ENCODE peak calls at places on chromosomes 3 and 15, in nine cellular contexts. E is breast epithelium, C is choroid plexus epithelial cell, O is PC-3, G is astrocyte of the spinal cord, F is HFF-Myc, S is AG10803, Z is Panc1, W is mammary epithelial cell. T is an unnamed sample.
A peak's percentile ranks its signal among the peaks of the same experiment; 100 is the strongest.

GRCh38 chr3:120780977-120781376 is 38.4 kb downstream of the GTF2E1 start:
- DNase-seq in E (no peak), S (peak; percentile 39), O (peak; percentile 95), F (peak; percentile 31), W (no peak), G (peak; percentile 90), Z (peak; percentile 77), C (peak; percentile 75), T (peak; percentile 80)

GRCh38 chr3:61806810-61807209 is 245.4 kb downstream of the PTPRG start:
- DNase-seq in S (no peak), C (no peak), F (no peak), E (no peak), Z (no peak), G (no peak), O (no peak), W (no peak), T (no peak)

GRCh38 chr3:184419171-184419570 is 39.3 kb downstream of the CHRD start:
- DNase-seq in C (no peak), Z (no peak), O (no peak), E (no peak), S (peak; percentile 11), G (no peak), F (no peak), W (no peak), T (no peak)

GRCh38 chr3:81861593-81861992 is 100.1 kb upstream of the GBE1 start:
- DNase-seq in O (no peak), E (no peak), C (no peak), S (no peak), Z (no peak), G (no peak), W (no peak), F (no peak), T (no peak)

GRCh38 chr3:96657710-96658109 is 156.7 kb upstream of the EPHA6 start:
- DNase-seq in S (no peak), C (no peak), O (no peak), Z (no peak), G (no peak), E (no peak), F (no peak), W (no peak), T (no peak)

GRCh38 chr3:17160597-17160996 is 275.8 kb downstream of the PLCL2 start:
- DNase-seq in G (no peak), W (no peak), C (no peak), F (no peak), E (no peak), O (no peak), S (no peak), Z (no peak), T (no peak)

GRCh38 chr15:69338535-69339213 is 40.0 kb downstream of the PAQR5 start:
- DNase-seq in C (no peak), G (no peak), W (peak; percentile 35), E (no peak), O (peak; percentile 72), S (no peak), Z (no peak), F (no peak), T (peak; percentile 41)

GRCh38 chr3:71816141-71816540 is 31.2 kb upstream of the PROK2 start:
- DNase-seq in Z (no peak), S (no peak), G (no peak), C (no peak), E (peak; percentile 38), W (peak; percentile 72), F (no peak), O (no peak), T (no peak)

GRCh38 chr3:6861989-6862879 is 1.3 kb downstream of the GRM7 start:
- DNase-seq in S (no peak), F (no peak), W (no peak), C (no peak), E (no peak), O (no peak), Z (no peak), G (no peak), T (no peak)

GRCh38 chr15:69573815-69574472 is 121.3 kb downstream of the RPLP1 start:
- DNase-seq in W (no peak), G (peak; percentile 29), S (no peak), O (peak; percentile 32), Z (no peak), C (peak; percentile 74), E (no peak), F (no peak), T (peak; percentile 23)

GRCh38 chr15:25849431-25849921 is 13.7 kb downstream of the ATP10A start:
- DNase-seq in E (peak; percentile 29), F (peak; percentile 55), C (peak; percentile 29), W (no peak), G (peak; percentile 87), S (peak; percentile 94), O (peak; percentile 24), Z (no peak), T (peak; percentile 85)

GRCh38 chr3:170256597-170256996 is 34.4 kb downstream of the PRKCI start:
- DNase-seq in C (no peak), Z (no peak), O (no peak), G (no peak), E (no peak), W (no peak), S (no peak), F (no peak), T (no peak)

GRCh38 chr15:72902245-72902928 is 118.8 kb upstream of the ADPGK start:
- DNase-seq in G (peak; percentile 75), S (peak; percentile 88), O (no peak), F (no peak), W (no peak), E (peak; percentile 20), C (peak; percentile 34), Z (no peak), T (peak; percentile 91)

GRCh38 chr3:16136042-16136441 is 38.4 kb upstream of the GALNT15 start:
- DNase-seq in F (no peak), G (peak; percentile 77), E (peak; percentile 57), C (peak; percentile 81), S (peak; percentile 94), Z (no peak), O (no peak), W (no peak), T (peak; percentile 71)

GRCh38 chr3:119508172-119508845 is 10.0 kb downstream of the TIMMDC1 start:
- DNase-seq in S (no peak), W (peak; percentile 6), G (no peak), F (no peak), C (no peak), Z (no peak), O (no peak), E (no peak), T (no peak)

DNA sequence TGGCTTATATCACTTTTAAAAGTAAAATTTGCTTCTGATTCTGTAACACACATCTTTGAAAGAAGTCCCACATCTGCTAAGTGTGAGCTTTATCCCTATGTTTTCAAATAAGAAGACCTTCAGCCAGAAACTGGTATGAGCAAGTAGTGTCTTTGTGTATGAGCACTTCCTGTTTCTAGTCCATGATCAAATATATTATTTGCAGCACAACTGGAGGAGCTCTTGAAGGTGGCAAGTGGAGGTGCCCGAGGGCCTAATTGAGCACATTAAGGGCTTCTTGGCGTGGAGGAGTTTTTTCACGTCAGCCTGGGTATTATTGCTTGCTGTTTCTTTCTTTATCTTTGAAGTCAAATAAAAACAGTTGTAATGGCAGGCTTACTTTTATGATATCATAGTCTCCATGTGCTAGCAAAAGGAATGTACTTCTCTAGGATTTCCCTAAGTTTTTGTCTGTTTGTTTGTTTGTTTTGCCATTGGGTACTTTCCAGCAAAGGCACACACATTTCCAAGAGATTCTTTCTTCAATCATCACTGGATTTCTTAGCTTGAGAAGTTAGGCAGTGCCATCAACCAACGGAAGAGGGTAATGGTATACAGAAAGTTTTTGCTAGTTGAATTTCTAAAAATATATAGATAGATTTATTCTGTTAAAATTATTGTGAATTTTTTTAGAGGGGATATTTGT is 68.1 kb downstream of the MEIS2 start:
- DNase-seq in C (no peak), G (no peak), Z (no peak), O (no peak), E (no peak), F (no peak), S (no peak), W (no peak), T (no peak)
- H3K4me3 ChIP-seq in C (no peak overlapping the region), G (no peak overlapping the region), Z (no peak overlapping the region), O (no peak overlapping the region), E (no peak overlapping the region), F (no peak overlapping the region), S (no peak overlapping the region), W (no peak overlapping the region), T (no peak overlapping the region)

DNA sequence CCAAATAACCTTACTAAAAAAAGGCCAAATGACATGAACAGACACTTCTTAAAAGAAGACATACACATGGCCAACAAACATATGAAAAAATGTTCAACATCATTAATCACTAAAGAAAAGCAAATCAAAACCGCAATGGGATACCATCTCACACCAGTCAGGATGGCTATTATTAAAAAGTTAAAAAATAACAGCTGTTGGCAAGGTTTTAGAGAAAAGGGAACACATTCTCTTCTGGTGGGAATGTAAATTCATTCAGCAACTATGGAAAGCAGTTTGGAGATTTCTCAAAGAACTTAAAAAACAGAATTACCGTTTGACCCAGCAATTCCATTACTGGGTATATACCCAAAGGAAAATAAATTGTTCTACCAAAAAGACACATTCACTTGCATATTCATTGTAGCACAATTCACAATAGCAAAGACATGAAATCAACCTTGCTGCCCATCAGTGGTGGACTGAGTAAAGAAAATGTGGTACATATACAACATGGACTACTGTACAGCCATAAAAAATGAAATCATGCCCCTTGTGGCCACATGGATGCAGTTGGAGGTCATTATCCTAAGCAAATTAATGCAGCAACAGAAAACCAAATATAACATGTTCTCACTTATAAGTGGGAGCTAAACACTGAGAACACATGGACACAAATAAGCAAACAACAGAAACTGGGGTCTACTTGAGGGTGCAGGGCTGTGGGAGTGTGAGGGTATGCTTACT is 190.7 kb upstream of the MCTP2 start:
- DNase-seq in S (peak; percentile 78), W (no peak), G (no peak), F (no peak), C (no peak), O (no peak), E (no peak), Z (no peak), T (no peak)
- TF ChIP-seq CTCF in S (peak; percentile 28), W (no peak), G (no peak), F (peak; percentile 6), C (no peak), O (no peak), E (no peak), Z (no peak), T (no peak)

DNA sequence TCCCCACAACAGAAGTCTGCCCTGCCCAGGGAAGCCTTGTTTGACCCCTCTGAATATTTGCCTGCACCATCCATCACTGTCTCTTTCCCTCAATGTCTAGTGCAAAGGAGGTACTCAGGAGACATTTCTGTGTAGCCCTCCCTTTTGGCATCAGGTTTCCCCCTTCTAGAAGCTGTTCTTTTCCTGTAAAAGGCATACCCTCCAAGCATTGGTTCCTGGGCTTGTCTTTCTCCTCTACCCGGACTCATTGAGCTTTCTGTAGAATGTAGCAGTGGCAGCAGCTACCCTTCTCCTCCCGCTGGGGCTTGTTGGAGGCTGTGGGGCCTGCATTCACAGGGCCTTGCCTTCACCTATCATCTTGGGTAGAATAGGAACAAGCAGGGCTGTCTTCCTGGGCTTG is 63.5 kb downstream of the CTDSPL start:
- DNase-seq in O (no peak), G (no peak), Z (no peak), E (no peak), F (no peak), W (no peak), C (no peak), S (no peak), T (no peak)
- H3K4me3 ChIP-seq in O (no peak overlapping the region), G (no peak overlapping the region), Z (no peak overlapping the region), E (no peak overlapping the region), F (no peak overlapping the region), W (no peak overlapping the region), C (no peak overlapping the region), S (no peak overlapping the region), T (no peak overlapping the region)

DNA sequence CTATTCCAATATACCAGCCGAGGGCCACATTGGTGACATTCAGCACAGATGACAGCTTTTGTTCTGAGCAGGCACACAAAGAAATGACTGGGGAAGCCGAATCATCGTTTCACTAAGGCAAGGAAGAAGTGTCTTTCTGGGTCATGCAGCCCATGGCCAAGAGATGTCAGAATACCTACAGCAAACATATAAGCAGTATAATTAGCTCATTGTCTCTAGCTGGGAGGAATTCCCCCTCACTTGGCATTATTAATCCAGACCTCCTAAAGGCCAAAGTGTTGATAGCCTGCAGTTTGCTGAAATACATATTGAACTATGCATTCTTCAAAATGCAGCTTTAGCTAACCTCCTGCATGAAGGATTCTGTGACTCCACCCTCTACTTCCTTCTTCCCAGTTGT is 100.2 kb downstream of the CNTN4 start:
- DNase-seq in S (no peak), G (no peak), E (no peak), F (no peak), Z (no peak), W (no peak), O (no peak), C (no peak), T (no peak)
- TF ChIP-seq CTCF in S (no peak), G (no peak), E (no peak), F (no peak), Z (no peak), W (no peak), O (no peak), C (no peak), T (no peak)